ENCODE peak calls at places on chromosomes 13 and 19, in four cellular contexts. D is CD4-positive, CD25-positive, alpha-beta regulatory T cell; R is NCI-H1105 treated with DMSO at 0.1 percent for 48 hours; K is iris pigment epithelial cell. J is an unnamed sample.

GRCh38 chr13:80173224-80173623 is 167.7 kb downstream of the SPRY2 start:
- DNase-seq in D (no peak), R (no peak), K (peak), J (no peak)

GRCh38 chr19:53537126-53537522 is 821 bp upstream of the ZNF331 start:
- DNase-seq in D (no peak), R (no peak), K (no peak), J (no peak)

GRCh38 chr19:46950526-46951235 is 69.0 kb upstream of the NPAS1 start:
- DNase-seq in D (no peak), R (no peak), K (no peak), J (no peak)

GRCh38 chr13:24931450-24932217 is 164.3 kb upstream of the PABPC3 start:
- DNase-seq in D (no peak), R (no peak), K (no peak), J (no peak)

GRCh38 chr13:24671367-24672117 is 8.7 kb upstream of the ATP12A start:
- DNase-seq in D (no peak), R (peak), K (peak), J (no peak)

GRCh38 chr13:36913463-36913862 is 6.6 kb downstream of the SMAD9 start:
- DNase-seq in D (no peak), R (no peak), K (no peak), J (no peak)

GRCh38 chr19:18895038-18895827 is 725 bp downstream of the CERS1 start:
- DNase-seq in D (no peak), R (peak), K (no peak), J (no peak)

GRCh38 chr19:46365561-46365960 is 18.7 kb downstream of the PPP5C start:
- DNase-seq in D (no peak), R (no peak), K (no peak), J (no peak)

GRCh38 chr19:4097501-4097900 is 26.4 kb downstream of the MAP2K2 start:
- DNase-seq in D (no peak), R (no peak), K (no peak), J (no peak)

GRCh38 chr13:39415003-39415402 is 188.0 kb downstream of the LHFPL6 start:
- DNase-seq in D (no peak), R (no peak), K (peak), J (no peak)

GRCh38 chr13:43767351-43767901 is 19.3 kb downstream of the ENOX1 start:
- DNase-seq in D (no peak), R (peak), K (peak), J (no peak)

GRCh38 chr13:50596103-50596502 is 247.4 kb downstream of the DLEU7 start:
- DNase-seq in D (no peak), R (no peak), K (no peak), J (no peak)

GRCh38 chr13:110343241-110343865 is 36.3 kb downstream of the COL4A2 start:
- DNase-seq in D (no peak), R (no peak), K (no peak), J (no peak)

GRCh38 chr19:23772668-23773063 is 14.0 kb upstream of the ZNF681 start:
- DNase-seq in D (no peak), R (no peak), K (no peak), J (no peak)

GRCh38 chr19:39405930-39406655 is 554 bp upstream of the ZFP36 start:
- DNase-seq in D (peak), R (no peak), K (peak), J (no peak)

GRCh38 chr19:12872255-12872654 is 9.0 kb downstream of the DNASE2 start:
- DNase-seq in D (no peak), R (no peak), K (no peak), J (no peak)

GRCh38 chr13:84455143-84455905 is 573.0 kb upstream of the SLITRK1 start:
- DNase-seq in D (no peak), R (no peak), K (no peak), J (no peak)

GRCh38 chr19:21765151-21765550 is 2.2 kb downstream of the ZNF100 start:
- DNase-seq in D (no peak), R (no peak), K (peak), J (no peak)

J was measured in NCI-H1436.